ENCODE peak calls at places on chromosomes 7 and 10, in nine cellular contexts. W is foreskin melanocyte; U is psoas muscle; N is upper lobe of left lung; X is Right ventricle myocardium superior; C is activated gamma-delta T cell; M is NT2/D1; J is activated CD4-positive, alpha-beta T cell treated with anti-CD3 and anti-CD28 coated beads, Interleukin-2, amount 50 U/mL, for 48 hours; O is NCI-H2107. B is an unnamed sample.

GRCh38 chr10:96334888-96335526 is 23.8 kb downstream of the OPALIN start:
- DNase-seq in J (no peak), X (no peak), M (peak; percentile 42), U (no peak), O (no peak), C (no peak), W (peak; percentile 30), N (no peak), B (peak; percentile 40)

GRCh38 chr10:124449170-124450009 is 445 bp downstream of the NKX1-2 start:
- DNase-seq in W (no peak), M (no peak), N (no peak), C (no peak), U (no peak), J (no peak), X (no peak), O (no peak), B (no peak)

GRCh38 chr7:88357794-88358533 is 51.3 kb upstream of the STEAP4 start:
- DNase-seq in O (no peak), U (no peak), J (no peak), C (no peak), W (no peak), N (no peak), M (no peak), X (no peak), B (no peak)

GRCh38 chr7:42691030-42691639 is 220.7 kb downstream of the C7orf25 start:
- DNase-seq in J (no peak), U (no peak), O (no peak), X (no peak), M (peak; percentile 77), W (peak; percentile 50), C (no peak), N (peak; percentile 25), B (peak; percentile 41)

GRCh38 chr10:104230490-104230889 is 1.7 kb downstream of the CFAP43 start:
- DNase-seq in N (no peak), U (no peak), M (no peak), J (no peak), W (no peak), O (no peak), X (no peak), C (no peak), B (no peak)

GRCh38 chr7:120486164-120486563 is 213.2 kb downstream of the KCND2 start:
- DNase-seq in N (no peak), X (no peak), M (no peak), U (no peak), J (no peak), W (no peak), C (no peak), O (no peak), B (no peak)

GRCh38 chr10:45464958-45465567 is 91.0 kb downstream of the ALOX5 start:
- DNase-seq in X (peak; percentile 83), U (peak; percentile 87), M (peak; percentile 27), N (peak; percentile 81), C (peak; percentile 21), W (peak; percentile 46), J (peak; percentile 77), O (no peak), B (peak; percentile 57)

GRCh38 chr10:74889662-74889998 is 63.2 kb downstream of the KAT6B start:
- DNase-seq in C (no peak), X (no peak), J (no peak), U (no peak), N (no peak), O (no peak), M (no peak), W (no peak), B (no peak)

GRCh38 chr10:71604324-71605018 is 115.1 kb downstream of the C10orf105 start:
- DNase-seq in C (no peak), J (no peak), O (no peak), N (no peak), M (no peak), W (no peak), U (no peak), X (no peak), B (no peak)

GRCh38 chr10:72387187-72387586 is 32.5 kb upstream of the DNAJB12 start:
- DNase-seq in O (no peak), W (no peak), M (no peak), X (no peak), U (no peak), J (no peak), N (no peak), C (no peak), B (no peak)

GRCh38 chr10:86079088-86079487 is 287.5 kb downstream of the GRID1 start:
- DNase-seq in U (no peak), X (no peak), W (no peak), J (no peak), C (no peak), N (no peak), M (peak; percentile 64), O (no peak), B (no peak)

GRCh38 chr7:53624391-53624790 is 589.0 kb downstream of the POM121L12 start:
- DNase-seq in J (no peak), X (no peak), W (no peak), O (no peak), M (no peak), U (no peak), N (no peak), C (no peak), B (no peak)

GRCh38 chr7:157602581-157602980 is 265.8 kb downstream of the DNAJB6 start:
- DNase-seq in W (no peak), U (no peak), C (no peak), M (no peak), N (no peak), J (no peak), O (no peak), X (peak; percentile 24), B (no peak)

GRCh38 chr10:47294501-47294900 is 5.5 kb upstream of the GDF10 start:
- DNase-seq in X (no peak), C (no peak), U (no peak), O (no peak), N (no peak), W (no peak), J (no peak), M (no peak), B (no peak)

GRCh38 chr10:12350167-12350872 is 973 bp downstream of the CAMK1D start:
- DNase-seq in U (peak; percentile 56), J (peak; percentile 43), N (peak; percentile 44), C (peak; percentile 29), X (peak; percentile 61), W (peak; percentile 11), M (no peak), O (no peak), B (peak; percentile 33)

GRCh38 chr7:38374507-38374906 is 101.1 kb upstream of the TARP start:
- DNase-seq in C (no peak), M (no peak), O (no peak), W (no peak), X (no peak), J (peak; percentile 60), U (no peak), N (no peak), B (no peak)

GRCh38 chr7:35513828-35514227 is 181.1 kb downstream of the HERPUD2 start:
- DNase-seq in N (no peak), O (no peak), U (no peak), W (no peak), M (no peak), J (no peak), C (no peak), X (no peak), B (no peak)

GRCh38 chr10:96317067-96317833 is 13.0 kb downstream of the DNTT start:
- DNase-seq in N (no peak), J (no peak), U (no peak), X (no peak), O (no peak), M (no peak), C (no peak), W (no peak), B (no peak)

GRCh38 chr10:103660364-103661197 is 167.1 kb downstream of the NEURL1 start:
- DNase-seq in W (peak; percentile 35), O (no peak), C (no peak), M (no peak), J (no peak), N (no peak), U (peak; percentile 72), X (no peak), B (no peak)

GRCh38 chr10:30096564-30096963 is 37.2 kb upstream of the JCAD start:
- DNase-seq in W (no peak), U (no peak), N (no peak), M (no peak), X (no peak), J (no peak), O (no peak), C (no peak), B (no peak)

GRCh38 chr7:156012412-156012811 is 200.1 kb upstream of the SHH start:
- DNase-seq in W (no peak), X (no peak), M (no peak), N (no peak), O (no peak), C (no peak), U (no peak), J (no peak), B (no peak)

GRCh38 chr7:69597278-69598076 is 798 bp upstream of the AUTS2 start:
- DNase-seq in J (no peak), N (peak; percentile 45), U (peak; percentile 66), O (no peak), W (no peak), M (no peak), C (peak; percentile 23), X (peak; percentile 65), B (peak; percentile 47)

GRCh38 chr10:93206652-93207051 is 133.0 kb downstream of the CYP26A1 start:
- DNase-seq in J (no peak), N (no peak), C (no peak), U (no peak), W (peak; percentile 70), X (no peak), O (no peak), M (no peak), B (no peak)

GRCh38 chr10:68982389-68982788 is 6.2 kb upstream of the KIFBP start:
- DNase-seq in X (no peak), W (no peak), N (no peak), O (no peak), C (no peak), U (no peak), J (no peak), M (no peak), B (no peak)

GRCh38 chr7:2520808-2521146 is 1.2 kb downstream of the LFNG start:
- DNase-seq in C (no peak), X (no peak), U (no peak), M (no peak), N (no peak), O (no peak), J (no peak), W (no peak), B (no peak)

GRCh38 chr10:62076872-62077271 is 175.4 kb downstream of the ARID5B start:
- DNase-seq in U (no peak), J (no peak), N (no peak), W (no peak), O (no peak), M (no peak), X (no peak), C (no peak), B (no peak)

GRCh38 chr10:103676058-103676785 is 179.2 kb downstream of the SH3PXD2A start:
- DNase-seq in U (peak; percentile 85), M (no peak), C (no peak), N (no peak), O (no peak), W (no peak), X (no peak), J (no peak), B (no peak)

GRCh38 chr7:69772699-69773436 is 174.6 kb downstream of the AUTS2 start:
- DNase-seq in M (no peak), U (no peak), C (no peak), X (no peak), O (no peak), W (no peak), N (no peak), J (no peak), B (no peak)

GRCh38 chr7:44961844-44962482 is 16.9 kb downstream of the MYO1G start:
- DNase-seq in M (no peak), N (no peak), J (peak; percentile 21), U (no peak), C (no peak), X (no peak), O (no peak), W (no peak), B (no peak)

B was measured in neuronal stem cell.